ENCODE peak calls at places on chromosomes 13 and 19, in nine cellular contexts. H is HTR-8/SVneo; T is stimulated activated CD8-positive, alpha-beta memory T cell treated with anti-CD3 and anti-CD28 coated beads, Interleukin-2, amount 100 ng/mL, for 1 hour; Y is anterior cingulate cortex; I is cardiac muscle cell; V is BE2C; E is heart left ventricle; O is activated T-cell treated with anti-CD3 and anti-CD28 coated beads, Interleukin-2, amount 50 U/mL, for 24 hours; U is right lobe of liver. A is an unnamed sample.

GRCh38 chr19:35090795-35091214 is 24.8 kb upstream of the FXYD3 start:
- DNase-seq in H (no peak), T (no peak), Y (peak; percentile 31), I (no peak), V (no peak), E (no peak), O (no peak), U (peak; percentile 73), A (peak; percentile 27)

GRCh38 chr13:70896136-70896535 is 787.9 kb upstream of the KLHL1 start:
- DNase-seq in H (no peak), T (no peak), Y (no peak), I (no peak), V (no peak), E (no peak), O (no peak), U (no peak), A (no peak)

GRCh38 chr19:8738377-8738776 is 16.9 kb downstream of the OR2Z1 start:
- DNase-seq in H (no peak), T (no peak), Y (no peak), I (no peak), V (no peak), E (no peak), O (no peak), U (no peak), A (no peak)

GRCh38 chr19:48961051-48961649 is 4.0 kb upstream of the FTL start:
- DNase-seq in H (no peak), T (no peak), Y (no peak), I (no peak), V (no peak), E (no peak), O (no peak), U (no peak), A (no peak)

GRCh38 chr19:39409207-39409885 is 2.7 kb downstream of the ZFP36 start:
- DNase-seq in H (no peak), T (peak; percentile 75), Y (peak; percentile 73), I (peak; percentile 58), V (peak; percentile 43), E (peak; percentile 94), O (peak; percentile 83), U (peak; percentile 96), A (peak; percentile 81)

GRCh38 chr19:13154241-13154778 is 4.1 kb downstream of the IER2 start:
- DNase-seq in H (peak; percentile 37), T (no peak), Y (peak; percentile 33), I (peak; percentile 68), V (peak; percentile 60), E (peak; percentile 91), O (peak; percentile 79), U (peak; percentile 98), A (peak; percentile 36)

GRCh38 chr13:95378603-95379002 is 77.4 kb upstream of the ABCC4 start:
- DNase-seq in H (no peak), T (no peak), Y (no peak), I (no peak), V (no peak), E (no peak), O (no peak), U (peak; percentile 74), A (no peak)

GRCh38 chr19:17107546-17108452 is 32.2 kb downstream of the MYO9B start:
- DNase-seq in H (peak; percentile 97), T (no peak), Y (peak; percentile 79), I (no peak), V (peak; percentile 80), E (peak; percentile 75), O (no peak), U (peak; percentile 70), A (no peak)

GRCh38 chr19:5718579-5719273 is 1.2 kb downstream of the LONP1 start:
- DNase-seq in H (peak; percentile 28), T (no peak), Y (no peak), I (no peak), V (no peak), E (no peak), O (peak; percentile 56), U (no peak), A (no peak)

GRCh38 chr19:29422047-29422446 is 103.7 kb upstream of the VSTM2B start:
- DNase-seq in H (no peak), T (no peak), Y (no peak), I (no peak), V (no peak), E (no peak), O (no peak), U (no peak), A (no peak)

GRCh38 chr19:4186087-4186993 is 3.9 kb downstream of the ANKRD24 start:
- DNase-seq in H (peak; percentile 83), T (peak; percentile 43), Y (peak; percentile 43), I (peak; percentile 84), V (peak; percentile 88), E (peak; percentile 62), O (peak; percentile 84), U (peak; percentile 85), A (peak; percentile 90)

GRCh38 chr19:47832723-47833122 is 11.0 kb downstream of the CRX start:
- DNase-seq in H (no peak), T (no peak), Y (no peak), I (no peak), V (no peak), E (no peak), O (no peak), U (no peak), A (no peak)

GRCh38 chr19:1269478-1270167 is 491 bp downstream of the CIRBP start:
- DNase-seq in H (peak; percentile 76), T (peak; percentile 68), Y (peak; percentile 88), I (peak; percentile 88), V (peak; percentile 92), E (peak; percentile 90), O (peak; percentile 92), U (peak; percentile 89), A (peak; percentile 86)

GRCh38 chr13:112712451-112712881 is 22.6 kb downstream of the ATP11A start:
- DNase-seq in H (no peak), T (no peak), Y (no peak), I (no peak), V (no peak), E (no peak), O (no peak), U (no peak), A (peak; percentile 6)

GRCh38 chr13:74596691-74597090 is 462.5 kb upstream of the KLF12 start:
- DNase-seq in H (no peak), T (no peak), Y (no peak), I (no peak), V (no peak), E (no peak), O (no peak), U (no peak), A (no peak)

GRCh38 chr13:48492123-48493075 is 40.5 kb downstream of the RCBTB2 start:
- DNase-seq in H (no peak), T (peak; percentile 40), Y (peak; percentile 37), I (peak; percentile 11), V (peak; percentile 83), E (peak; percentile 86), O (peak; percentile 68), U (peak; percentile 83), A (no peak)

GRCh38 chr13:48808689-48809088 is 155.0 kb downstream of the CYSLTR2 start:
- DNase-seq in H (no peak), T (no peak), Y (no peak), I (no peak), V (no peak), E (no peak), O (no peak), U (no peak), A (no peak)

GRCh38 chr19:15402411-15403150 is 16.2 kb downstream of the AKAP8L start:
- DNase-seq in H (no peak), T (no peak), Y (no peak), I (no peak), V (no peak), E (no peak), O (no peak), U (no peak), A (no peak)

GRCh38 chr13:36718146-36718545 is 44.3 kb downstream of the SERTM1 start:
- DNase-seq in H (no peak), T (no peak), Y (no peak), I (no peak), V (no peak), E (no peak), O (no peak), U (no peak), A (no peak)

GRCh38 chr13:26584713-26585112 is 27.2 kb downstream of the WASF3 start:
- DNase-seq in H (peak; percentile 28), T (no peak), Y (no peak), I (no peak), V (no peak), E (no peak), O (no peak), U (no peak), A (no peak)

GRCh38 chr13:50106559-50106958 is 91.3 kb downstream of the KCNRG start:
- DNase-seq in H (no peak), T (no peak), Y (no peak), I (no peak), V (no peak), E (no peak), O (no peak), U (no peak), A (no peak)

GRCh38 chr13:51832471-51833152 is 12.4 kb downstream of the TMEM272 start:
- DNase-seq in H (no peak), T (no peak), Y (no peak), I (peak; percentile 28), V (peak; percentile 31), E (peak; percentile 52), O (peak; percentile 54), U (no peak), A (no peak)

GRCh38 chr13:90553167-90553566 is 794.3 kb upstream of the MIR17HG start:
- DNase-seq in H (no peak), T (no peak), Y (no peak), I (no peak), V (no peak), E (no peak), O (no peak), U (no peak), A (no peak)

GRCh38 chr19:11995174-11995573 is 30.3 kb downstream of the ZNF763 start:
- DNase-seq in H (peak; percentile 28), T (no peak), Y (no peak), I (no peak), V (peak; percentile 14), E (no peak), O (no peak), U (no peak), A (no peak)

GRCh38 chr19:27793128-27793643 is 1419.8 kb downstream of the UQCRFS1 start:
- DNase-seq in H (peak; percentile 88), T (no peak), Y (no peak), I (peak; percentile 73), V (peak; percentile 74), E (peak; percentile 66), O (no peak), U (no peak), A (peak; percentile 89)

GRCh38 chr19:11423804-11424318 is 4.7 kb upstream of the RGL3 start:
- DNase-seq in H (no peak), T (no peak), Y (no peak), I (no peak), V (no peak), E (no peak), O (no peak), U (peak; percentile 67), A (no peak)

GRCh38 chr19:575527-576506 is 3.4 kb downstream of the BSG start:
- DNase-seq in H (peak; percentile 46), T (no peak), Y (peak; percentile 32), I (peak; percentile 63), V (peak; percentile 61), E (peak; percentile 82), O (no peak), U (peak; percentile 52), A (no peak)

GRCh38 chr13:74131206-74131605 is 3.0 kb downstream of the KLF12 start:
- DNase-seq in H (no peak), T (no peak), Y (no peak), I (no peak), V (no peak), E (no peak), O (no peak), U (no peak), A (no peak)

GRCh38 chr19:49912965-49913685 is 15.9 kb upstream of the ATF5 start:
- DNase-seq in H (no peak), T (no peak), Y (no peak), I (no peak), V (no peak), E (no peak), O (no peak), U (no peak), A (no peak)